ENCODE peak calls at places on chromosomes 12 and 14, in seven cellular contexts. One of them, this sample, is unnamed.

GRCh38 chr12:25715147-25715546 is 162.1 kb upstream of the LMNTD1 start:
- DNase-seq in HTR-8/SVneo: no peak
- DNase-seq in MCF 10A: no peak
- DNase-seq in T47D: no peak
- DNase-seq in fibroblast of pulmonary artery: no peak
- DNase-seq in NCI-H446 treated with DMSO at 0.1 percent for 48 hours: no peak
- DNase-seq in heart right ventricle: no peak
- DNase-seq in this sample: no peak

GRCh38 chr12:21502872-21503271 is 1.3 kb downstream of the GOLT1B start:
- DNase-seq in HTR-8/SVneo: no peak
- DNase-seq in MCF 10A: no peak
- DNase-seq in T47D: no peak
- DNase-seq in fibroblast of pulmonary artery: no peak
- DNase-seq in NCI-H446 treated with DMSO at 0.1 percent for 48 hours: no peak
- DNase-seq in heart right ventricle: no peak
- DNase-seq in this sample: no peak

GRCh38 chr14:71416392-71416791 is 509.1 kb downstream of the PCNX1 start:
- DNase-seq in HTR-8/SVneo: no peak
- DNase-seq in MCF 10A: peak
- DNase-seq in T47D: no peak
- DNase-seq in fibroblast of pulmonary artery: no peak
- DNase-seq in NCI-H446 treated with DMSO at 0.1 percent for 48 hours: no peak
- DNase-seq in heart right ventricle: no peak
- DNase-seq in this sample: no peak

GRCh38 chr12:76785407-76785806 is 21.5 kb downstream of the ZDHHC17 start:
- DNase-seq in HTR-8/SVneo: no peak
- DNase-seq in MCF 10A: no peak
- DNase-seq in T47D: no peak
- DNase-seq in fibroblast of pulmonary artery: no peak
- DNase-seq in NCI-H446 treated with DMSO at 0.1 percent for 48 hours: no peak
- DNase-seq in heart right ventricle: no peak
- DNase-seq in this sample: no peak

GRCh38 chr12:49549735-49550710 is 11.2 kb downstream of the KCNH3 start:
- DNase-seq in HTR-8/SVneo: no peak
- DNase-seq in MCF 10A: no peak
- DNase-seq in T47D: no peak
- DNase-seq in fibroblast of pulmonary artery: no peak
- DNase-seq in NCI-H446 treated with DMSO at 0.1 percent for 48 hours: no peak
- DNase-seq in heart right ventricle: no peak
- DNase-seq in this sample: no peak

GRCh38 chr14:91586451-91586850 is 76.3 kb upstream of the PPP4R3A start:
- DNase-seq in HTR-8/SVneo: no peak
- DNase-seq in MCF 10A: no peak
- DNase-seq in T47D: no peak
- DNase-seq in fibroblast of pulmonary artery: no peak
- DNase-seq in NCI-H446 treated with DMSO at 0.1 percent for 48 hours: no peak
- DNase-seq in heart right ventricle: no peak
- DNase-seq in this sample: no peak

GRCh38 chr14:85634205-85634604 is 104.3 kb downstream of the FLRT2 start:
- DNase-seq in HTR-8/SVneo: no peak
- DNase-seq in MCF 10A: no peak
- DNase-seq in T47D: no peak
- DNase-seq in fibroblast of pulmonary artery: peak
- DNase-seq in NCI-H446 treated with DMSO at 0.1 percent for 48 hours: no peak
- DNase-seq in heart right ventricle: no peak
- DNase-seq in this sample: no peak

GRCh38 chr12:49784756-49785409 is 43.3 kb downstream of the NCKAP5L start:
- DNase-seq in HTR-8/SVneo: no peak
- DNase-seq in MCF 10A: peak
- DNase-seq in T47D: no peak
- DNase-seq in fibroblast of pulmonary artery: peak
- DNase-seq in NCI-H446 treated with DMSO at 0.1 percent for 48 hours: no peak
- DNase-seq in heart right ventricle: no peak
- DNase-seq in this sample: no peak

GRCh38 chr14:58151264-58151700 is 731 bp downstream of the ARMH4 start:
- DNase-seq in HTR-8/SVneo: no peak
- DNase-seq in MCF 10A: no peak
- DNase-seq in T47D: no peak
- DNase-seq in fibroblast of pulmonary artery: peak
- DNase-seq in NCI-H446 treated with DMSO at 0.1 percent for 48 hours: no peak
- DNase-seq in heart right ventricle: no peak
- DNase-seq in this sample: no peak

GRCh38 chr12:108947097-108947496 is 67.2 kb downstream of the DAO start:
- DNase-seq in HTR-8/SVneo: no peak
- DNase-seq in MCF 10A: no peak
- DNase-seq in T47D: no peak
- DNase-seq in fibroblast of pulmonary artery: no peak
- DNase-seq in NCI-H446 treated with DMSO at 0.1 percent for 48 hours: no peak
- DNase-seq in heart right ventricle: no peak
- DNase-seq in this sample: no peak

This sample was measured in cortex of kidney.